ENCODE peak calls at places on chromosomes 13 and 19, in four cellular contexts. G is substantia nigra, S is heart left ventricle, H is hepatic stellate cell. Y is an unnamed sample.
A peak's percentile ranks its signal among the peaks of the same experiment; 100 is the strongest.

GRCh38 chr19:18436651-18437478 is 1.1 kb downstream of the ISYNA1 start:
- DNase-seq in H (peak; percentile 92), S (peak; percentile 87), G (no peak), Y (peak; percentile 61)

GRCh38 chr13:41463823-41464602 is 6.7 kb downstream of the RGCC start:
- DNase-seq in G (no peak), S (no peak), H (no peak), Y (no peak)

GRCh38 chr19:40221858-40222619 is 3.9 kb upstream of the TTC9B start:
- DNase-seq in H (peak; percentile 100), G (peak; percentile 49), S (peak; percentile 82), Y (peak; percentile 92)

GRCh38 chr19:49136771-49137171 is 17.4 kb downstream of the PPFIA3 start:
- DNase-seq in H (peak; percentile 72), S (peak; percentile 84), G (no peak), Y (no peak)

GRCh38 chr13:24625870-24626419 is 54.3 kb upstream of the ATP12A start:
- DNase-seq in G (no peak), H (no peak), S (no peak), Y (no peak)

GRCh38 chr13:112892759-112893569 is 76.0 kb upstream of the MCF2L start:
- DNase-seq in G (no peak), S (peak; percentile 24), H (no peak), Y (no peak)

GRCh38 chr13:23608704-23609413 is 38.6 kb downstream of the TNFRSF19 start:
- DNase-seq in S (peak; percentile 65), H (no peak), G (no peak), Y (peak; percentile 70)

GRCh38 chr19:51366999-51367564 is 894 bp upstream of the ETFB start:
- DNase-seq in S (no peak), H (no peak), G (peak; percentile 39), Y (no peak)

GRCh38 chr13:63435668-63436275 is 2020.1 kb upstream of the PCDH20 start:
- DNase-seq in S (no peak), G (no peak), H (peak; percentile 11), Y (peak; percentile 92)

GRCh38 chr19:58519087-58519354 is 589 bp downstream of the ZBTB45 start:
- DNase-seq in S (peak; percentile 70), G (no peak), H (peak; percentile 92), Y (peak; percentile 68)

GRCh38 chr13:101520672-101521071 is 68.2 kb downstream of the ITGBL1 start:
- DNase-seq in H (peak; percentile 21), G (no peak), S (no peak), Y (peak; percentile 32)

GRCh38 chr13:45812599-45813372 is 38.8 kb downstream of the SIAH3 start:
- DNase-seq in S (no peak), G (no peak), H (no peak), Y (no peak)

GRCh38 chr19:1999856-2000515 is 15.5 kb downstream of the BTBD2 start:
- DNase-seq in H (no peak), G (no peak), S (no peak), Y (no peak)

GRCh38 chr13:22055259-22055658 is 384.4 kb downstream of the FGF9 start:
- DNase-seq in H (no peak), S (no peak), G (no peak), Y (no peak)

GRCh38 chr19:1019980-1020867 is 699 bp downstream of the TMEM259 start:
- DNase-seq in G (no peak), H (no peak), S (peak; percentile 32), Y (no peak)

GRCh38 chr19:2569596-2570465 is 93.9 kb downstream of the GADD45B start:
- DNase-seq in H (no peak), G (no peak), S (no peak), Y (no peak)

GRCh38 chr13:23851106-23851505 is 38.1 kb downstream of the MIPEP start:
- DNase-seq in S (no peak), H (no peak), G (no peak), Y (peak; percentile 17)

GRCh38 chr13:110620596-110620995 is 5.3 kb downstream of the NAXD start:
- DNase-seq in S (no peak), H (no peak), G (no peak), Y (peak; percentile 53)